ENCODE peak calls at places on chromosome 7, in four cellular contexts. One of them, this sample, is unnamed.

GRCh38 chr7:38374507-38374906 is 101.1 kb upstream of the TARP start:
- DNase-seq in RWPE1: no peak
- DNase-seq in naive B cell: peak
- DNase-seq in nucleus accumbens: no peak
- DNase-seq in this sample: no peak

GRCh38 chr7:12436896-12437535 is 33.4 kb upstream of the VWDE start:
- DNase-seq in RWPE1: no peak
- DNase-seq in naive B cell: no peak
- DNase-seq in nucleus accumbens: no peak
- DNase-seq in this sample: peak

GRCh38 chr7:120966961-120967360 is 16.4 kb downstream of the ING3 start:
- DNase-seq in RWPE1: no peak
- DNase-seq in naive B cell: no peak
- DNase-seq in nucleus accumbens: no peak
- DNase-seq in this sample: no peak

GRCh38 chr7:89104748-89105685 is 309.5 kb upstream of the TEX47 start:
- DNase-seq in RWPE1: no peak
- DNase-seq in naive B cell: no peak
- DNase-seq in nucleus accumbens: no peak
- DNase-seq in this sample: no peak

GRCh38 chr7:149766215-149766614 is 7.2 kb downstream of the ZNF467 start:
- DNase-seq in RWPE1: no peak
- DNase-seq in naive B cell: no peak
- DNase-seq in nucleus accumbens: no peak
- DNase-seq in this sample: no peak

GRCh38 chr7:66679633-66679980 is 50.9 kb downstream of the KCTD7 start:
- DNase-seq in RWPE1: no peak
- DNase-seq in naive B cell: no peak
- DNase-seq in nucleus accumbens: no peak
- DNase-seq in this sample: no peak

GRCh38 chr7:45869426-45869825 is 3.5 kb downstream of the CCDC201 start:
- DNase-seq in RWPE1: no peak
- DNase-seq in naive B cell: no peak
- DNase-seq in nucleus accumbens: no peak
- DNase-seq in this sample: no peak

GRCh38 chr7:71348751-71349415 is 216.9 kb downstream of the GALNT17 start:
- DNase-seq in RWPE1: no peak
- DNase-seq in naive B cell: no peak
- DNase-seq in nucleus accumbens: no peak
- DNase-seq in this sample: peak

GRCh38 chr7:47458057-47458456 is 123.9 kb downstream of the TNS3 start:
- DNase-seq in RWPE1: peak
- DNase-seq in naive B cell: no peak
- DNase-seq in nucleus accumbens: no peak
- DNase-seq in this sample: no peak

GRCh38 chr7:157427811-157428553 is 91.2 kb downstream of the DNAJB6 start:
- DNase-seq in RWPE1: no peak
- DNase-seq in naive B cell: no peak
- DNase-seq in nucleus accumbens: no peak
- DNase-seq in this sample: no peak

GRCh38 chr7:12705878-12706277 is 18.4 kb downstream of the ARL4A start:
- DNase-seq in RWPE1: no peak
- DNase-seq in naive B cell: no peak
- DNase-seq in nucleus accumbens: no peak
- DNase-seq in this sample: no peak

GRCh38 chr7:41977165-41977651 is 259.8 kb downstream of the GLI3 start:
- DNase-seq in RWPE1: peak
- DNase-seq in naive B cell: no peak
- DNase-seq in nucleus accumbens: peak
- DNase-seq in this sample: no peak

GRCh38 chr7:412731-413356 is 106.8 kb downstream of the PDGFA start:
- DNase-seq in RWPE1: no peak
- DNase-seq in naive B cell: no peak
- DNase-seq in nucleus accumbens: no peak
- DNase-seq in this sample: no peak

GRCh38 chr7:87767827-87768226 is 108.3 kb downstream of the SLC25A40 start:
- DNase-seq in RWPE1: no peak
- DNase-seq in naive B cell: no peak
- DNase-seq in nucleus accumbens: no peak
- DNase-seq in this sample: no peak

GRCh38 chr7:47374538-47374937 is 207.4 kb downstream of the TNS3 start:
- DNase-seq in RWPE1: no peak
- DNase-seq in naive B cell: no peak
- DNase-seq in nucleus accumbens: no peak
- DNase-seq in this sample: no peak

GRCh38 chr7:83150310-83150709 is 12.4 kb downstream of the PCLO start:
- DNase-seq in RWPE1: no peak
- DNase-seq in naive B cell: no peak
- DNase-seq in nucleus accumbens: no peak
- DNase-seq in this sample: no peak

GRCh38 chr7:20270867-20271266 is 53.7 kb upstream of the MACC1 start:
- DNase-seq in RWPE1: no peak
- DNase-seq in naive B cell: no peak
- DNase-seq in nucleus accumbens: no peak
- DNase-seq in this sample: no peak

GRCh38 chr7:101829374-101829773 is 11.9 kb downstream of the CUX1 start:
- DNase-seq in RWPE1: no peak
- DNase-seq in naive B cell: no peak
- DNase-seq in nucleus accumbens: no peak
- DNase-seq in this sample: no peak

GRCh38 chr7:43385856-43386255 is 197.1 kb upstream of the STK17A start:
- DNase-seq in RWPE1: peak
- DNase-seq in naive B cell: no peak
- DNase-seq in nucleus accumbens: no peak
- DNase-seq in this sample: peak

GRCh38 chr7:143345428-143345900 is 17.0 kb downstream of the FAM131B start:
- DNase-seq in RWPE1: no peak
- DNase-seq in naive B cell: peak
- DNase-seq in nucleus accumbens: no peak
- DNase-seq in this sample: peak

GRCh38 chr7:151632750-151633515 is 113.2 kb upstream of the RHEB start:
- DNase-seq in RWPE1: no peak
- DNase-seq in naive B cell: peak
- DNase-seq in nucleus accumbens: no peak
- DNase-seq in this sample: peak

GRCh38 chr7:117014673-117015133 is 61.4 kb downstream of the ST7 start:
- DNase-seq in RWPE1: peak
- DNase-seq in naive B cell: no peak
- DNase-seq in nucleus accumbens: no peak
- DNase-seq in this sample: no peak

GRCh38 chr7:1567082-1567771 is 2.6 kb downstream of the PSMG3 start:
- DNase-seq in RWPE1: peak
- DNase-seq in naive B cell: no peak
- DNase-seq in nucleus accumbens: peak
- DNase-seq in this sample: peak